ENCODE peak calls at places on chromosome 6, in eight cellular contexts. J is heart left ventricle, L is adrenal gland, T is pancreas, O is OCI-LY7, G is colonic mucosa, F is DND-41, Y is PC-9. C is an unnamed sample.

GRCh38 chr6:150697515-150697914 is 97.8 kb downstream of the PLEKHG1 start:
- DNase-seq in J (no peak), L (no peak), T (no peak), O (no peak), G (no peak), F (no peak), Y (no peak), C (no peak)

GRCh38 chr6:11732036-11732545 is 46.5 kb downstream of the ADTRP start:
- DNase-seq in J (peak; percentile 67), L (peak; percentile 69), T (no peak), O (no peak), G (no peak), F (no peak), Y (no peak), C (peak; percentile 70)

GRCh38 chr6:80214436-80215022 is 108.1 kb downstream of the BCKDHB start:
- DNase-seq in J (no peak), L (peak; percentile 35), T (peak; percentile 64), O (peak; percentile 33), G (peak; percentile 30), F (peak; percentile 13), Y (no peak), C (no peak)

GRCh38 chr6:90288404-90288803 is 8.2 kb downstream of the BACH2 start:
- DNase-seq in J (no peak), L (no peak), T (no peak), O (no peak), G (no peak), F (no peak), Y (no peak), C (no peak)

GRCh38 chr6:170360476-170360875 is 53.9 kb downstream of the FAM120B start:
- DNase-seq in J (no peak), L (peak; percentile 64), T (no peak), O (no peak), G (no peak), F (no peak), Y (no peak), C (no peak)

GRCh38 chr6:101403566-101403965 is 10.1 kb downstream of the GRIK2 start:
- DNase-seq in J (no peak), L (no peak), T (no peak), O (no peak), G (no peak), F (no peak), Y (no peak), C (no peak)

GRCh38 chr6:80454661-80455365 is 348.3 kb downstream of the BCKDHB start:
- DNase-seq in J (no peak), L (no peak), T (no peak), O (no peak), G (no peak), F (no peak), Y (no peak), C (no peak)

GRCh38 chr6:50922579-50923525 is 104.2 kb downstream of the TFAP2B start:
- DNase-seq in J (no peak), L (no peak), T (no peak), O (no peak), G (no peak), F (no peak), Y (no peak), C (no peak)

GRCh38 chr6:84220809-84221409 is 6.5 kb downstream of the CEP162 start:
- DNase-seq in J (no peak), L (no peak), T (no peak), O (peak; percentile 38), G (no peak), F (no peak), Y (no peak), C (no peak)

GRCh38 chr6:36196049-36196879 is at the start of gene BRPF3:
- DNase-seq in J (peak; percentile 87), L (peak; percentile 86), T (peak; percentile 91), O (peak; percentile 82), G (peak; percentile 78), F (peak; percentile 82), Y (peak; percentile 43), C (peak; percentile 93)

GRCh38 chr6:158387036-158387435 is 74.8 kb downstream of the TULP4 start:
- DNase-seq in J (no peak), L (no peak), T (no peak), O (peak; percentile 56), G (no peak), F (no peak), Y (no peak), C (no peak)

GRCh38 chr6:156657311-156657710 is 119.9 kb upstream of the ARID1B start:
- DNase-seq in J (peak; percentile 24), L (no peak), T (no peak), O (no peak), G (no peak), F (no peak), Y (no peak), C (no peak)

GRCh38 chr6:16769986-16770376 is 8.7 kb upstream of the ATXN1 start:
- DNase-seq in J (no peak), L (no peak), T (no peak), O (no peak), G (no peak), F (no peak), Y (peak; percentile 77), C (no peak)
- H3K27ac ChIP-seq in J (peak overlapping the region; percentile 32), L (no peak overlapping the region), T (no peak overlapping the region), O (no peak overlapping the region), G (no peak overlapping the region), F (no peak overlapping the region), Y (peak overlapping the region; percentile 97), C (no peak overlapping the region)

DNA sequence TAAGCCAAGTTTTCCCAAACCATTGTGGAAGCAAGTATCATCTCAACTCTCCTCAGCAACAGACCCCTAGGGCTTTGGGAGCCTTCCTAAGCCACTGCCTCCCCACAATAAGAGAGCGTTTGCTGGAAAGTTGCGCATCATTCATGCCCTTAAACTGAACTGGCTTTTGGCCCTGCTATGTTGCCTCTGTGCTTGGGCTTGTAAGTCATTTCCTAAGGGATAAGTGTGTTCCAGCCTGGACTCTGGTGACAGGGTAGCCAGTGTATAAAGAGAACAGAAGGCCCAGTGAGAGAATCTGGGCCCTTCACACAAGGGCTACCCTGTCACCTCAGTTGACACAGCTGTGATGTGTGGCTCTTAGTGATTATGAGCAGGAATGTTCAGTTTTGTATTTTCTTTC is 77.8 kb downstream of the COL9A1 start:
- DNase-seq in J (no peak), L (no peak), T (no peak), O (no peak), G (no peak), F (no peak), Y (no peak), C (no peak)
- TF ChIP-seq CTCF in J (no peak), L (no peak), T (no peak), O (no peak), G (no peak), F (no peak), Y (no peak), C (no peak)

GRCh38 chr6:162868397-162868796 is 140.6 kb downstream of the PACRG start:
- DNase-seq in J (no peak), L (no peak), T (no peak), O (no peak), G (no peak), F (no peak), Y (no peak), C (no peak)

GRCh38 chr6:162875070-162875469 is 147.3 kb downstream of the PACRG start:
- DNase-seq in J (no peak), L (no peak), T (no peak), O (no peak), G (no peak), F (no peak), Y (no peak), C (no peak)

GRCh38 chr6:162871966-162872365 is 144.2 kb downstream of the PACRG start:
- DNase-seq in J (no peak), L (no peak), T (no peak), O (no peak), G (no peak), F (no peak), Y (no peak), C (no peak)

GRCh38 chr6:162873537-162873936 is 145.8 kb downstream of the PACRG start:
- DNase-seq in J (no peak), L (no peak), T (no peak), O (no peak), G (no peak), F (no peak), Y (no peak), C (no peak)
- H3K4me3 ChIP-seq in J (no peak overlapping the region), L (no peak overlapping the region), T (no peak overlapping the region), O (no peak overlapping the region), G (no peak overlapping the region), F (no peak overlapping the region), Y (no peak overlapping the region), C (no peak overlapping the region)

DNA sequence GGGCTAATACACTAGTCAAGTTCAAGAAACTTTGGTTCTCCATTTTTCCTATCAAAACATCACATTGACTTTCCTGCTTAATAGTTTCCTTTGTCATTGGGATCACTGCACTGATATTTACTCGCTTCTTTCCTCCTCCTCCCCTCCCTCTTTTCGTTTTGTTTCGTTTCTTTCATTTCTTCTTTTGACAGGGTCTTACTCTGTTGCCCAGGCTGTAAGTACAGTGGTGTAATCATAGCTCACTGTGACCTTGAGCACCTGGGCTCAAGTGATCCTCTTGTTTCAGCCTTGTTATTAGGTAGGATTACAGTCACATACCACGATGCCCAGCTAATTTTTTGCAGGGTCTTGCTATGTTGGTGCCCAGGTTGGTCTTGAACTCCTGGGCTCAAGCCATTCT is 12.3 kb downstream of the PAQR8 start:
- DNase-seq in J (no peak), L (no peak), T (no peak), O (no peak), G (no peak), F (no peak), Y (no peak), C (no peak)
- H3K27ac ChIP-seq in J (no peak overlapping the region), L (no peak overlapping the region), T (no peak overlapping the region), O (no peak overlapping the region), G (no peak overlapping the region), F (no peak overlapping the region), Y (no peak overlapping the region), C (no peak overlapping the region)

GRCh38 chr6:96022225-96022624 is 6.5 kb downstream of the FUT9 start:
- DNase-seq in J (no peak), L (no peak), T (no peak), O (no peak), G (no peak), F (no peak), Y (no peak), C (no peak)
- TF ChIP-seq CTCF in J (no peak), L (no peak), T (no peak), O (no peak), G (no peak), F (no peak), Y (peak; percentile 19), C (no peak)